ENCODE peak calls at places on chromosomes 7 and 10, in eight cellular contexts. V is GM10248, S is AG10803, A is astrocyte of the spinal cord, H is HCT116, Y is GF-D8, R is mucosa of descending colon, N is fibroblast of pulmonary artery. E is an unnamed sample.

GRCh38 chr7:50285259-50285658 is 19.3 kb upstream of the IKZF1 start:
- DNase-seq in V (no peak), S (no peak), A (no peak), H (no peak), Y (no peak), R (no peak), N (no peak), E (no peak)

GRCh38 chr7:30411897-30412296 is 66.7 kb downstream of the NOD1 start:
- DNase-seq in V (no peak), S (no peak), A (no peak), H (no peak), Y (no peak), R (no peak), N (no peak), E (no peak)

GRCh38 chr7:132417037-132417906 is 159.0 kb downstream of the PLXNA4 start:
- DNase-seq in V (no peak), S (no peak), A (no peak), H (no peak), Y (no peak), R (no peak), N (peak; percentile 76), E (no peak)

GRCh38 chr7:114720725-114721124 is 201.2 kb upstream of the MDFIC start:
- DNase-seq in V (no peak), S (peak; percentile 38), A (no peak), H (no peak), Y (no peak), R (no peak), N (peak; percentile 6), E (no peak)

GRCh38 chr10:86403183-86403797 is 36.7 kb upstream of the GRID1 start:
- DNase-seq in V (no peak), S (no peak), A (no peak), H (no peak), Y (no peak), R (no peak), N (no peak), E (no peak)

GRCh38 chr7:107387573-107388219 is 82.2 kb upstream of the GPR22 start:
- DNase-seq in V (no peak), S (peak; percentile 68), A (peak; percentile 83), H (no peak), Y (no peak), R (no peak), N (peak; percentile 49), E (peak; percentile 9)

GRCh38 chr10:78264361-78264760 is 230.7 kb downstream of the RPS24 start:
- DNase-seq in V (no peak), S (no peak), A (no peak), H (no peak), Y (no peak), R (no peak), N (no peak), E (no peak)

GRCh38 chr7:33831389-33832118 is 73.8 kb upstream of the BMPER start:
- DNase-seq in V (no peak), S (peak; percentile 72), A (no peak), H (no peak), Y (no peak), R (no peak), N (peak; percentile 61), E (no peak)

GRCh38 chr10:100518761-100519241 is 860 bp downstream of the SEC31B start:
- DNase-seq in V (peak; percentile 57), S (peak; percentile 57), A (peak; percentile 67), H (peak; percentile 41), Y (peak; percentile 27), R (peak; percentile 93), N (peak; percentile 73), E (peak; percentile 62)

GRCh38 chr10:10914129-10914528 is 103.5 kb upstream of the CELF2 start:
- DNase-seq in V (no peak), S (peak; percentile 29), A (no peak), H (no peak), Y (no peak), R (no peak), N (peak; percentile 72), E (no peak)

GRCh38 chr10:1939016-1939415 is 201.7 kb upstream of the ADARB2 start:
- DNase-seq in V (no peak), S (no peak), A (no peak), H (no peak), Y (no peak), R (no peak), N (no peak), E (no peak)

GRCh38 chr7:28686418-28686800 is 271.7 kb downstream of the TRIL start:
- DNase-seq in V (no peak), S (peak; percentile 50), A (peak; percentile 84), H (no peak), Y (no peak), R (peak; percentile 16), N (peak; percentile 80), E (peak; percentile 75)

GRCh38 chr7:96090756-96091155 is 231.1 kb downstream of the SLC25A13 start:
- DNase-seq in V (no peak), S (no peak), A (no peak), H (no peak), Y (no peak), R (no peak), N (no peak), E (no peak)

GRCh38 chr10:124689911-124690498 is 54.2 kb downstream of the FAM53B start:
- DNase-seq in V (no peak), S (no peak), A (no peak), H (no peak), Y (no peak), R (no peak), N (no peak), E (no peak)

GRCh38 chr10:71141528-71141927 is 70.8 kb upstream of the UNC5B start:
- DNase-seq in V (no peak), S (no peak), A (no peak), H (no peak), Y (no peak), R (no peak), N (no peak), E (no peak)

GRCh38 chr10:73887038-73888015 is 13.0 kb upstream of the CAMK2G start:
- DNase-seq in V (no peak), S (peak; percentile 93), A (peak; percentile 94), H (peak; percentile 88), Y (no peak), R (peak; percentile 41), N (peak; percentile 91), E (peak; percentile 68)

GRCh38 chr10:11794566-11794965 is 28.6 kb upstream of the PROSER2 start:
- DNase-seq in V (no peak), S (no peak), A (no peak), H (no peak), Y (no peak), R (no peak), N (no peak), E (no peak)

GRCh38 chr7:12783421-12783820 is 96.0 kb downstream of the ARL4A start:
- DNase-seq in V (no peak), S (no peak), A (peak; percentile 40), H (no peak), Y (no peak), R (no peak), N (no peak), E (no peak)

GRCh38 chr10:92876509-92877036 is 28.3 kb downstream of the EXOC6 start:
- DNase-seq in V (no peak), S (no peak), A (no peak), H (no peak), Y (no peak), R (no peak), N (no peak), E (no peak)

GRCh38 chr7:108308913-108309312 is 147.3 kb downstream of the NRCAM start:
- DNase-seq in V (no peak), S (peak; percentile 47), A (peak; percentile 69), H (no peak), Y (no peak), R (no peak), N (peak; percentile 86), E (no peak)

GRCh38 chr10:132186488-132187413 is at the start of gene DPYSL4:
- DNase-seq in V (peak; percentile 66), S (peak; percentile 5), A (no peak), H (no peak), Y (no peak), R (peak; percentile 26), N (peak; percentile 13), E (peak; percentile 36)

GRCh38 chr10:68924593-68924992 is 23.5 kb downstream of the DDX50 start:
- DNase-seq in V (no peak), S (no peak), A (peak; percentile 56), H (no peak), Y (no peak), R (no peak), N (peak; percentile 10), E (no peak)

GRCh38 chr7:2417981-2418481 is 14.6 kb downstream of the CHST12 start:
- DNase-seq in V (no peak), S (peak; percentile 81), A (no peak), H (no peak), Y (no peak), R (peak; percentile 19), N (no peak), E (no peak)

GRCh38 chr7:26153823-26154783 is 2.1 kb downstream of the NFE2L3 start:
- DNase-seq in V (no peak), S (no peak), A (peak; percentile 67), H (no peak), Y (no peak), R (peak; percentile 76), N (peak; percentile 56), E (peak; percentile 80)

GRCh38 chr10:77926566-77927342 is at the start of gene DLG5:
- DNase-seq in V (peak; percentile 66), S (peak; percentile 72), A (peak; percentile 25), H (no peak), Y (no peak), R (peak; percentile 75), N (peak; percentile 55), E (peak; percentile 33)